ENCODE peak calls at places on chromosomes 6 and 20, in six cellular contexts. U, D, V, K, T and C are unnamed samples.
A peak's percentile ranks its signal among the peaks of the same experiment; 100 is the strongest.

GRCh38 chr6:13038315-13039261 is 289.7 kb downstream of the TBC1D7 start:
- DNase-seq in U (no peak), T (no peak), K (no peak), V (no peak), D (no peak), C (no peak)

GRCh38 chr6:76940186-76940585 is 523.1 kb downstream of the HTR1B start:
- DNase-seq in U (no peak), D (no peak), V (no peak), T (no peak), K (no peak), C (no peak)

GRCh38 chr6:71855406-71855805 is 30.9 kb upstream of the RIMS1 start:
- DNase-seq in K (no peak), D (no peak), U (peak; percentile 5), V (no peak), T (no peak), C (no peak)

GRCh38 chr6:106085687-106085983 is 501 bp upstream of the PRDM1 start:
- DNase-seq in U (no peak), D (no peak), V (no peak), K (no peak), T (no peak), C (no peak)

GRCh38 chr20:46013826-46014516 is 5.3 kb downstream of the MMP9 start:
- DNase-seq in K (peak; percentile 71), U (peak; percentile 81), D (peak; percentile 71), T (peak; percentile 32), V (no peak), C (no peak)

GRCh38 chr6:130647221-130647620 is 180.0 kb upstream of the SMLR1 start:
- DNase-seq in D (no peak), K (no peak), T (no peak), V (no peak), U (no peak), C (no peak)

GRCh38 chr6:139647816-139648215 is 273.4 kb upstream of the CITED2 start:
- DNase-seq in K (no peak), U (no peak), V (no peak), T (no peak), D (no peak), C (no peak)

GRCh38 chr6:164331026-164331425 is 916.5 kb downstream of the QKI start:
- DNase-seq in T (no peak), D (no peak), U (no peak), K (no peak), V (no peak), C (no peak)

GRCh38 chr6:12601881-12602280 is 114.7 kb upstream of the PHACTR1 start:
- DNase-seq in T (no peak), U (no peak), K (no peak), V (no peak), D (no peak), C (no peak)

GRCh38 chr6:71107935-71108420 is 151.1 kb upstream of the B3GAT2 start:
- DNase-seq in D (no peak), K (no peak), V (no peak), U (no peak), T (peak; percentile 71), C (no peak)

GRCh38 chr6:151254451-151255081 is 14.8 kb downstream of the AKAP12 start:
- DNase-seq in D (no peak), T (peak; percentile 33), K (no peak), U (peak; percentile 11), V (no peak), C (no peak)

GRCh38 chr6:29620629-29621028 is 12.4 kb downstream of the GABBR1 start:
- DNase-seq in D (no peak), U (no peak), T (no peak), K (no peak), V (no peak), C (no peak)

GRCh38 chr6:152318278-152318677 is 318.9 kb downstream of the SYNE1 start:
- DNase-seq in T (peak; percentile 43), K (no peak), D (no peak), U (no peak), V (no peak), C (no peak)

GRCh38 chr20:13875265-13875811 is 90.5 kb downstream of the NDUFAF5 start:
- DNase-seq in K (no peak), V (no peak), U (no peak), T (no peak), D (no peak), C (no peak)

GRCh38 chr6:89079611-89080213 is 839 bp upstream of the PNRC1 start:
- DNase-seq in U (no peak), K (peak; percentile 61), D (peak; percentile 18), V (peak; percentile 51), T (peak; percentile 74), C (peak; percentile 46)

GRCh38 chr20:40977218-40977617 is 51.4 kb upstream of the TOP1 start:
- DNase-seq in D (no peak), U (no peak), T (no peak), K (no peak), V (no peak), C (no peak)

GRCh38 chr6:128515550-128516513 is 4.6 kb downstream of the PTPRK start:
- DNase-seq in T (peak; percentile 68), K (no peak), U (no peak), V (no peak), D (no peak), C (no peak)

GRCh38 chr6:137133136-137133535 is 40.3 kb downstream of the IL22RA2 start:
- DNase-seq in T (no peak), U (no peak), K (no peak), V (no peak), D (no peak), C (no peak)
- TF ChIP-seq CTCF in T (no peak), U (no peak), K (no peak), V (no peak), D (no peak), C (no peak)

DNA sequence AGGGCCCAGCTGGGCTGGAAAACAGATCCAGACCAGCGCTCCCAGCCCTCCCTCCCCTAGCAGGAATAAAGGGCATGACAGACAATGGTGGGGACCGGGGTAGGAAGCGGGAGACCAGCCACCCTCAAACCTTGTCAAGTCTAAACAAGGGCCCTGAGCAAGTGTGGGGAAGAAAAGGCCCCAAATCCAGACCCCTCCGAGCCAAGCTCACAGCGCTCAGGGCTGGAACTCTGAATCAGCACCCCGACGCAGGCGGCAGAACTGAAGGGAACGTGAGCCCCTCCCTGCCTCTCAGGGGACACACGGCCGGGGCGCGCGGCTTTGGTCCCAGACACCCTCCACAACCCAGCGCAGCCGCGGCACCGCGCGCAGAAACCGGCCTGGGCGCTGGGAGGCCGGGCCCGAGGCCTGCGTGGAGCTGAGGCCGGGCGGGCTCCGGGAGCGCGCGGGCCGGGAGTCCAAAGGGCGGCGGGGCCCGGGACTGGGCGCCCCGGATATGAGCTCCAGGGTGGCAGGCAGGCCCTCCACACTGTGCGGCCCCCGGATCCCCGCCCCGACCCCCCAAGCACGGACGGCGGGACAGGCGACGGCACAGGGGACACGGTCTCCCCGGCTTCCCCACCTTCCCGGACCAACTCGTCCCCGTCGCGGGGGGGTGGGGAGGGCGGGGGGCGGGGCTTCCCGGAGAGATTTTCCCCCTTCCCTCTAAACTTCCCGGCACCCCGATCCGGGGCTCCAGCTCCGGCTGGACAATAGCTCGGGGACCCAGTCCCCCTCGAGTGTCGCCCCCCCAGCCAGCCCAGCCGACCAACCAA is 636 bp downstream of the TEAD3 start:
- DNase-seq in V (peak; percentile 47), U (no peak), K (peak; percentile 77), T (no peak), D (peak; percentile 59), C (peak; percentile 58)
- H3K4me1 ChIP-seq in V (no peaks in the 10 kb centered on the region), U (peaks cover 11% of the 10 kb centered on the region), K (peaks cover 40% of the 10 kb centered on the region), T (peaks cover 48% of the 10 kb centered on the region), D (peaks cover 37% of the 10 kb centered on the region), C (peaks cover 81% of the 10 kb centered on the region)

GRCh38 chr6:83594936-83595335 is 82.6 kb downstream of the PRSS35 start:
- DNase-seq in V (no peak), U (no peak), D (no peak), K (no peak), T (peak; percentile 46), C (no peak)

GRCh38 chr6:83600531-83600930 is 88.2 kb downstream of the PRSS35 start:
- DNase-seq in U (no peak), V (no peak), K (no peak), T (no peak), D (no peak), C (no peak)

GRCh38 chr6:83601119-83601518 is 88.8 kb downstream of the PRSS35 start:
- DNase-seq in V (no peak), K (no peak), U (no peak), T (no peak), D (no peak), C (no peak)

GRCh38 chr6:83593395-83593785 is 81.1 kb downstream of the PRSS35 start:
- DNase-seq in V (no peak), D (no peak), T (no peak), K (no peak), U (no peak), C (no peak)

GRCh38 chr6:83597511-83597910 is 85.2 kb downstream of the PRSS35 start:
- DNase-seq in T (no peak), D (no peak), V (no peak), K (no peak), U (no peak), C (no peak)
- H3K4me3 ChIP-seq in T (no peak overlapping the region), D (no peak overlapping the region), V (no peak overlapping the region), K (no peak overlapping the region), U (no peak overlapping the region), C (no peak overlapping the region)

GRCh38 chr6:54264581-54265272 is 43.5 kb upstream of the TINAG start:
- DNase-seq in V (no peak), D (no peak), U (no peak), K (no peak), T (peak; percentile 49), C (no peak)

GRCh38 chr6:54262499-54262898 is 45.7 kb upstream of the TINAG start:
- DNase-seq in K (no peak), T (no peak), V (no peak), U (no peak), D (no peak), C (no peak)

GRCh38 chr6:54262956-54263355 is 45.3 kb upstream of the TINAG start:
- DNase-seq in T (no peak), D (no peak), K (no peak), V (no peak), U (peak; percentile 6), C (no peak)

GRCh38 chr6:54267798-54268197 is 40.4 kb upstream of the TINAG start:
- DNase-seq in U (peak; percentile 61), D (peak; percentile 2), T (peak; percentile 60), K (no peak), V (peak; percentile 33), C (no peak)

DNA sequence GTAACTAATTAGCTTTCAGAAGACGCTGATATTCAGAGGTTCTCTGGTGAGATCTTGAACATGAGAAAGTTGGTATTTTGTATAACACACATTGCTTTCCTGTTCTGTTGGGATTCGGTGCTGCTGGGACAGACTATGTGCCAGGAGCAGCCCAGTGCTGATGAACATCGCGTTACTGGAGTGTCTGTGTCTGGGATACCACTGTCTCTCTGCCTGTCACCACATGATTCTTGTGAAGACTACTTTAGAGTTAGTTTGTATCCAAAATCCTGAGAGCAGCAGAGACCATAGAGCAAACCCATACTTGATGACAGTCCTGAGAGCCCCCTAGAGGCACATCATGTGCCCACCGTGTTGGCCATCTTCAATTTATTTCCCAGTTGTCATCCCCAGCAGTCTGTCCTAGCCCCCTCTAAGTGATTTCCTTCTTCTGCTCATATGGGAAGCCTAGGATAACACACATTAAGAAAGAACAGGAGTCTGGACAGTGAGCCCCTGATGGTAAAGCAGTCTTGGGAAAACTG is 41.8 kb upstream of the TINAG start:
- DNase-seq in V (no peak), T (no peak), K (no peak), U (no peak), D (no peak), C (no peak)
- TF ChIP-seq CTCF in V (no peak), T (no peak), K (no peak), U (no peak), D (no peak), C (no peak)

GRCh38 chr20:4135385-4136077 is 120.2 kb upstream of the RNF24 start:
- DNase-seq in D (peak; percentile 84), T (peak; percentile 99), U (peak; percentile 100), V (peak; percentile 38), K (peak; percentile 73), C (no peak)
- H3K4me1 ChIP-seq in D (peaks cover 60% of the 10 kb centered on the region), T (peaks cover 25% of the 10 kb centered on the region), U (peaks cover 62% of the 10 kb centered on the region), V (no peaks in the 10 kb centered on the region), K (peaks cover 2% of the 10 kb centered on the region), C (no peaks in the 10 kb centered on the region)

GRCh38 chr6:121435444-121436069 is at the start of gene GJA1:
- DNase-seq in V (peak; percentile 65), T (peak; percentile 86), K (no peak), D (no peak), U (peak; percentile 79), C (no peak)
- H3K4me3 ChIP-seq in V (peak within 1 kb of the TSS; percentile 52), T (peak within 1 kb of the TSS; percentile 89), K (no peak within 1 kb of the TSS), D (peak within 1 kb of the TSS; percentile 60), U (peak within 1 kb of the TSS; percentile 95), C (peak within 1 kb of the TSS; percentile 80)